ENCODE peak calls at places on chromosome 15, in seven cellular contexts. L, Q, X, D, C, W and N are unnamed samples.

GRCh38 chr15:94026458-94026967 is 204.8 kb upstream of the MCTP2 start:
- DNase-seq in W (peak; percentile 70), L (no peak), C (no peak), Q (no peak), D (no peak), X (no peak), N (no peak)

GRCh38 chr15:76844096-76844495 is 61.0 kb downstream of the SCAPER start:
- DNase-seq in D (no peak), L (no peak), C (no peak), Q (no peak), X (no peak), W (no peak), N (no peak)

GRCh38 chr15:95013379-95013778 is 782.0 kb downstream of the MCTP2 start:
- DNase-seq in Q (no peak), D (no peak), W (no peak), X (no peak), C (no peak), L (no peak), N (no peak)

GRCh38 chr15:80286055-80286454 is 34.0 kb upstream of the CTXND1 start:
- DNase-seq in X (no peak), Q (no peak), W (no peak), L (no peak), C (no peak), D (no peak), N (no peak)

GRCh38 chr15:73631915-73632669 is 1.1 kb downstream of the NPTN start:
- DNase-seq in W (peak; percentile 62), X (no peak), D (peak; percentile 31), Q (no peak), C (no peak), L (peak; percentile 65), N (peak; percentile 79)

GRCh38 chr15:80893777-80894176 is 95.8 kb downstream of the MESD start:
- DNase-seq in W (no peak), L (no peak), X (no peak), D (no peak), C (no peak), Q (no peak), N (no peak)

GRCh38 chr15:101522091-101522490 is 32.6 kb upstream of the PCSK6 start:
- DNase-seq in Q (no peak), W (no peak), L (no peak), X (no peak), C (no peak), D (no peak), N (no peak)

GRCh38 chr15:71171195-71171594 is 55.9 kb downstream of the THSD4 start:
- DNase-seq in Q (no peak), C (no peak), W (no peak), D (no peak), L (no peak), X (no peak), N (no peak)

GRCh38 chr15:29910068-29910467 is 87.8 kb upstream of the TJP1 start:
- DNase-seq in W (no peak), C (no peak), L (no peak), X (no peak), Q (no peak), D (no peak), N (no peak)

GRCh38 chr15:101137312-101137940 is 114.4 kb downstream of the CHSY1 start:
- DNase-seq in X (no peak), L (no peak), D (peak; percentile 30), W (no peak), C (no peak), Q (no peak), N (no peak)

GRCh38 chr15:51699373-51699772 is 18.1 kb downstream of the SCG3 start:
- DNase-seq in X (no peak), Q (no peak), W (no peak), C (no peak), L (no peak), D (no peak), N (no peak)

GRCh38 chr15:78216276-78217229 is 17.8 kb downstream of the ACSBG1 start:
- DNase-seq in X (no peak), W (no peak), L (no peak), C (no peak), Q (peak; percentile 55), D (peak; percentile 81), N (no peak)

GRCh38 chr15:82679626-82680199 is 30.0 kb downstream of the AP3B2 start:
- DNase-seq in X (no peak), W (no peak), D (no peak), Q (no peak), C (no peak), L (no peak), N (no peak)

GRCh38 chr15:44084171-44084570 is 110.9 kb downstream of the FRMD5 start:
- DNase-seq in L (no peak), W (no peak), Q (no peak), C (no peak), D (no peak), X (no peak), N (no peak)

GRCh38 chr15:79007066-79007465 is 62.2 kb upstream of the CTSH start:
- DNase-seq in X (no peak), Q (no peak), C (no peak), L (peak; percentile 79), W (no peak), D (peak; percentile 65), N (no peak)

GRCh38 chr15:27601239-27601942 is 497.7 kb downstream of the OCA2 start:
- DNase-seq in W (no peak), C (no peak), D (peak; percentile 54), Q (no peak), L (peak; percentile 8), X (no peak), N (no peak)

GRCh38 chr15:32704343-32705076 is 13.3 kb upstream of the GREM1 start:
- DNase-seq in C (no peak), W (no peak), X (peak; percentile 76), D (no peak), L (no peak), Q (no peak), N (no peak)

GRCh38 chr15:67089218-67090193 is 24.1 kb downstream of the SMAD3 start:
- DNase-seq in W (no peak), C (no peak), D (no peak), L (no peak), X (no peak), Q (no peak), N (no peak)

GRCh38 chr15:99181544-99181943 is 67.8 kb downstream of the TTC23 start:
- DNase-seq in C (no peak), X (no peak), Q (peak; percentile 70), L (peak; percentile 9), D (no peak), W (peak; percentile 51), N (peak; percentile 89)

GRCh38 chr15:51672100-51672731 is 9.1 kb upstream of the SCG3 start:
- DNase-seq in X (no peak), C (no peak), W (no peak), L (peak; percentile 84), D (no peak), Q (no peak), N (no peak)

GRCh38 chr15:51076898-51077564 is 17.7 kb downstream of the TNFAIP8L3 start:
- DNase-seq in W (peak; percentile 51), C (no peak), D (no peak), L (peak; percentile 62), X (no peak), Q (peak; percentile 78), N (peak; percentile 78)